ENCODE peak calls at places on chromosome 18, in five cellular contexts. S is effector memory CD4-positive, alpha-beta T cell; E is endothelial cell; P is HT-29; G is NCI-H2081. K is an unnamed sample.

GRCh38 chr18:52348209-52348608 is 8.2 kb downstream of the DCC start:
- DNase-seq in S (no peak), E (no peak), P (peak), G (no peak), K (no peak)

GRCh38 chr18:75100832-75101630 is 107.9 kb downstream of the PTGR3 start:
- DNase-seq in S (no peak), E (no peak), P (no peak), G (no peak), K (no peak)

GRCh38 chr18:8757598-8757997 is 52.2 kb downstream of the MTCL1 start:
- DNase-seq in S (no peak), E (no peak), P (no peak), G (no peak), K (no peak)

GRCh38 chr18:6798896-6799295 is 69.4 kb downstream of the ARHGAP28 start:
- DNase-seq in S (no peak), E (no peak), P (no peak), G (no peak), K (no peak)

GRCh38 chr18:54607213-54607934 is 16.3 kb downstream of the DYNAP start:
- DNase-seq in S (no peak), E (no peak), P (peak), G (no peak), K (no peak)

GRCh38 chr18:27921904-27922541 is 254.9 kb downstream of the CDH2 start:
- DNase-seq in S (no peak), E (no peak), P (peak), G (no peak), K (no peak)

GRCh38 chr18:44759925-44760342 is 79.2 kb downstream of the SETBP1 start:
- DNase-seq in S (no peak), E (no peak), P (no peak), G (no peak), K (no peak)

GRCh38 chr18:79516441-79516931 is 120.8 kb downstream of the NFATC1 start:
- DNase-seq in S (no peak), E (no peak), P (no peak), G (no peak), K (no peak)

GRCh38 chr18:61694236-61694635 is 198.6 kb downstream of the RNF152 start:
- DNase-seq in S (no peak), E (no peak), P (no peak), G (no peak), K (no peak)

GRCh38 chr18:68484241-68484640 is 230.7 kb downstream of the TMX3 start:
- DNase-seq in S (no peak), E (no peak), P (no peak), G (no peak), K (no peak)

GRCh38 chr18:3819933-3820332 is 370.0 kb downstream of the TGIF1 start:
- DNase-seq in S (no peak), E (no peak), P (no peak), G (no peak), K (no peak)

GRCh38 chr18:47990981-47991380 is 60.5 kb upstream of the SMAD2 start:
- DNase-seq in S (no peak), E (no peak), P (no peak), G (no peak), K (no peak)

GRCh38 chr18:62437520-62438329 is 85.1 kb upstream of the ZCCHC2 start:
- DNase-seq in S (no peak), E (no peak), P (no peak), G (no peak), K (no peak)

GRCh38 chr18:23970161-23971153 is 44.1 kb upstream of the TTC39C start:
- DNase-seq in S (peak), E (no peak), P (no peak), G (no peak), K (no peak)

GRCh38 chr18:35055726-35056125 is 14.5 kb downstream of the MAPRE2 start:
- DNase-seq in S (no peak), E (no peak), P (no peak), G (no peak), K (no peak)

GRCh38 chr18:58252166-58252565 is 208.1 kb downstream of the NEDD4L start:
- DNase-seq in S (no peak), E (no peak), P (no peak), G (no peak), K (no peak)

K was measured in right lobe of liver.